ENCODE peak calls at places on chromosomes 12 and 14, in six cellular contexts. G, Z, N, E, S and A are unnamed samples. For H3K79me1, the result is how much of the 10 kb centered on the place peaks cover.

GRCh38 chr14:58238252-58239247 is 6.1 kb upstream of the PSMA3 start:
- DNase-seq in G (no peak), Z (no peak), N (peak), E (no peak), S (peak), A (peak)

GRCh38 chr12:87163122-87163521 is 866.1 kb downstream of the C12orf50 start:
- DNase-seq in G (no peak), Z (no peak), N (no peak), E (no peak), S (no peak), A (no peak)

GRCh38 chr12:16165506-16165905 is 112.0 kb downstream of the SLC15A5 start:
- DNase-seq in G (peak), Z (peak), N (peak), E (peak), S (peak), A (peak)

GRCh38 chr12:107130830-107131760 is 37.7 kb upstream of the CRY1 start:
- DNase-seq in G (no peak), Z (no peak), N (no peak), E (no peak), S (no peak), A (no peak)

GRCh38 chr12:113263431-113263963 is 42.2 kb downstream of the TPCN1 start:
- DNase-seq in G (no peak), Z (no peak), N (no peak), E (no peak), S (no peak), A (no peak)

GRCh38 chr12:76450690-76451089 is 102.5 kb upstream of the BBS10 start:
- DNase-seq in G (no peak), Z (no peak), N (no peak), E (peak), S (no peak), A (peak)

GRCh38 chr12:3042394-3042793 is 34.8 kb upstream of the TSPAN9 start:
- DNase-seq in G (no peak), Z (no peak), N (peak), E (no peak), S (no peak), A (no peak)

GRCh38 chr12:10740182-10740581 is 17.1 kb upstream of the YBX3 start:
- DNase-seq in G (no peak), Z (no peak), N (no peak), E (no peak), S (no peak), A (no peak)

GRCh38 chr14:104144911-104145825 is 6.8 kb downstream of the KIF26A start:
- DNase-seq in G (no peak), Z (no peak), N (peak), E (no peak), S (no peak), A (no peak)

GRCh38 chr14:104107611-104108569 is 22.4 kb downstream of the ASPG start:
- DNase-seq in G (no peak), Z (no peak), N (peak), E (no peak), S (no peak), A (no peak)

GRCh38 chr12:29902043-29902442 is 118.3 kb upstream of the TMTC1 start:
- DNase-seq in G (no peak), Z (no peak), N (no peak), E (no peak), S (no peak), A (no peak)

GRCh38 chr14:101115652-101116051 is 212.1 kb upstream of the RTL1 start:
- DNase-seq in G (no peak), Z (no peak), N (no peak), E (no peak), S (no peak), A (no peak)

GRCh38 chr12:34354239-34355200 is 332.2 kb downstream of the ALG10 start:
- DNase-seq in G (no peak), Z (no peak), N (no peak), E (no peak), S (no peak), A (no peak)

GRCh38 chr12:124491856-124492420 is 75.5 kb downstream of the NCOR2 start:
- DNase-seq in G (no peak), Z (no peak), N (no peak), E (no peak), S (peak), A (no peak)

GRCh38 chr12:124493809-124494750 is 73.3 kb downstream of the NCOR2 start:
- DNase-seq in G (no peak), Z (no peak), N (no peak), E (no peak), S (no peak), A (no peak)

GRCh38 chr12:124494751-124495129 is 72.7 kb downstream of the NCOR2 start:
- DNase-seq in G (no peak), Z (no peak), N (no peak), E (no peak), S (no peak), A (no peak)

GRCh38 chr12:124491310-124491709 is 76.1 kb downstream of the NCOR2 start:
- DNase-seq in G (no peak), Z (no peak), N (no peak), E (no peak), S (peak), A (no peak)

GRCh38 chr12:124492879-124493808 is 74.3 kb downstream of the NCOR2 start:
- DNase-seq in G (no peak), Z (no peak), N (no peak), E (no peak), S (peak), A (no peak)
- H3K79me1 ChIP-seq in G (under half), Z (under half), N (under half), E (half or more), S (under half), A (under half)

GRCh38 chr14:103016071-103016470 is 41.3 kb downstream of the CDC42BPB start:
- DNase-seq in G (no peak), Z (no peak), N (peak), E (no peak), S (no peak), A (no peak)
- H3K79me1 ChIP-seq in G (under half), Z (under half), N (under half), E (half or more), S (under half), A (under half)

GRCh38 chr12:109464642-109465351 is 12.3 kb downstream of the KCTD10 start:
- DNase-seq in G (no peak), Z (no peak), N (no peak), E (no peak), S (no peak), A (no peak)
- H3K79me1 ChIP-seq in G (under half), Z (under half), N (under half), E (half or more), S (half or more), A (under half)

DNA sequence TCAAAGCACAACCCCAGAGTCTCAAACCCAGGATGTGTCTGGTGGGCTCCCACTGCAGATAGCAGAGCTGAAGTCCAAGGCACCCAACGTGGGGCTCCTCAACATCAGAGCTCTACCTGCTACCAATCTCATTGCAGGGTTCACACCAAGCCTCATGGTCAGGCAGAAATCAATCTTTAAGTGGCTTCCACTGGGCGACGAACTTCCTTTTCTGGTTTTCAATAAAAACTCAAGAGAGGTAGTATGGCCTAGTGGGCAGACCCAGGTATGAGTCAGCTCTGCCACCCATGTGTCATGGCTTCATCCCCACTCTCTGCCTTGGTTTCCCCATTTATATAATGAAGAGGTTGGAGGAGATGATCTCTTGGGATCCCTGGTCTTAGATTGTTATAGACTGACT is 47.0 kb downstream of the BCL11B start:
- DNase-seq in G (no peak), Z (no peak), N (no peak), E (no peak), S (no peak), A (no peak)
- H3K79me1 ChIP-seq in G (under half), Z (under half), N (under half), E (under half), S (under half), A (under half)

DNA sequence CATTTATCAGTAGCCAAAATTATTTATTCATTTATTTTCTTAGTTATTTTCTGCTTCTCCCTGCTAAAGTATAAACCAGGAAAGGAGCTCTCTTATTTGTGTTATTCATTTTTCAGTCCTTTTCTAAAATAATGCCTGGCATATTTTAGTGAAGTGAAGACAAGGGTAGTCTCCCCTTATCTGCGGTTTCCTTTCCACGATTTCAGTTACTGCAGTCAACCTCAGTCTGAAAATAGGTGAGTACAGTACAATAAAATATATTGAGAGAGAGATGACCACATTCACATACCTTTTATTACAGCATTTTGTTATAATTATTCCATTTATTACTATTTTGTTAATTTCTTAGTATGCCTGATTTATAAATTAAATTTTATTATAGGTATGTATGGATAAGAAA is 57.6 kb downstream of the GPR137C start:
- DNase-seq in G (no peak), Z (no peak), N (no peak), E (no peak), S (no peak), A (no peak)
- H3K79me1 ChIP-seq in G (under half), Z (under half), N (under half), E (under half), S (under half), A (under half)